ENCODE peak calls at places on chromosomes 13 and 19, in four cellular contexts. Q is GM12878, F is SK-N-SH, L is HCT116. J is an unnamed sample.

GRCh38 chr13:38686635-38687245 is at the start of gene FREM2:
- DNase-seq in Q (no peak), F (no peak), L (no peak), J (no peak)

GRCh38 chr13:109355875-109356428 is 430.4 kb downstream of the IRS2 start:
- DNase-seq in Q (no peak), F (no peak), L (no peak), J (no peak)

GRCh38 chr13:32443111-32443510 is 15.2 kb upstream of the N4BP2L1 start:
- DNase-seq in Q (peak; percentile 60), F (peak; percentile 38), L (peak; percentile 2), J (peak; percentile 23)

GRCh38 chr19:990119-990571 is 6.0 kb downstream of the WDR18 start:
- DNase-seq in Q (no peak), F (no peak), L (no peak), J (no peak)

GRCh38 chr19:42114412-42114811 is 17.8 kb downstream of the POU2F2 start:
- DNase-seq in Q (peak; percentile 50), F (no peak), L (no peak), J (no peak)

GRCh38 chr13:98576963-98577822 is at the start of gene STK24:
- DNase-seq in Q (no peak), F (peak; percentile 97), L (no peak), J (peak; percentile 74)

GRCh38 chr13:30884543-30884942 is 21.5 kb upstream of the MEDAG start:
- DNase-seq in Q (no peak), F (no peak), L (no peak), J (no peak)

GRCh38 chr13:111033172-111034133 is 81.7 kb upstream of the ARHGEF7 start:
- DNase-seq in Q (no peak), F (no peak), L (no peak), J (no peak)

GRCh38 chr13:112066624-112067004 is 335 bp upstream of the SOX1 start:
- DNase-seq in Q (no peak), F (peak; percentile 49), L (no peak), J (no peak)

GRCh38 chr19:44455100-44455499 is 6.8 kb upstream of the ZNF229 start:
- DNase-seq in Q (no peak), F (no peak), L (no peak), J (no peak)

GRCh38 chr13:30898721-30899188 is 7.3 kb upstream of the MEDAG start:
- DNase-seq in Q (no peak), F (no peak), L (no peak), J (peak; percentile 98)

GRCh38 chr13:84400711-84401110 is 518.4 kb upstream of the SLITRK1 start:
- DNase-seq in Q (no peak), F (no peak), L (no peak), J (peak; percentile 82)

GRCh38 chr19:45076029-45076850 is at the start of gene ZNF296:
- DNase-seq in Q (no peak), F (no peak), L (peak; percentile 75), J (no peak)

GRCh38 chr19:43476606-43477005 is 11.2 kb upstream of the LYPD3 start:
- DNase-seq in Q (no peak), F (no peak), L (no peak), J (peak; percentile 94)

GRCh38 chr13:64446372-64446771 is 2783.8 kb downstream of the PCDH9 start:
- DNase-seq in Q (no peak), F (peak; percentile 7), L (peak; percentile 3), J (no peak)

GRCh38 chr13:23020246-23020843 is 160.4 kb upstream of the SGCG start:
- DNase-seq in Q (peak; percentile 34), F (peak; percentile 38), L (peak; percentile 61), J (peak; percentile 57)

GRCh38 chr13:34064456-34065205 is 246.7 kb downstream of the RFC3 start:
- DNase-seq in Q (no peak), F (no peak), L (no peak), J (no peak)

GRCh38 chr13:50079278-50080157 is 64.3 kb downstream of the KCNRG start:
- DNase-seq in Q (no peak), F (no peak), L (no peak), J (no peak)

GRCh38 chr19:13029893-13030292 is 34.6 kb downstream of the NFIX start:
- DNase-seq in Q (no peak), F (no peak), L (no peak), J (no peak)

GRCh38 chr13:74681891-74682290 is 547.7 kb upstream of the KLF12 start:
- DNase-seq in Q (no peak), F (no peak), L (no peak), J (no peak)

GRCh38 chr13:25882732-25883357 is 169.0 kb downstream of the SHISA2 start:
- DNase-seq in Q (no peak), F (peak; percentile 15), L (no peak), J (no peak)

GRCh38 chr13:59478908-59479307 is 684.8 kb downstream of the DIAPH3 start:
- DNase-seq in Q (no peak), F (no peak), L (no peak), J (no peak)

GRCh38 chr19:29211562-29212416 is 1.2 kb downstream of the UQCRFS1 start:
- DNase-seq in Q (no peak), F (peak; percentile 14), L (no peak), J (peak; percentile 12)

GRCh38 chr19:13410946-13411345 is 95.3 kb downstream of the CACNA1A start:
- DNase-seq in Q (no peak), F (no peak), L (no peak), J (no peak)

GRCh38 chr19:29757551-29757950 is 42.5 kb upstream of the C19orf12 start:
- DNase-seq in Q (no peak), F (no peak), L (no peak), J (no peak)

GRCh38 chr19:45406165-45406956 is at the start of gene POLR1G:
- DNase-seq in Q (peak; percentile 80), F (peak; percentile 90), L (peak; percentile 79), J (peak; percentile 75)

DNA sequence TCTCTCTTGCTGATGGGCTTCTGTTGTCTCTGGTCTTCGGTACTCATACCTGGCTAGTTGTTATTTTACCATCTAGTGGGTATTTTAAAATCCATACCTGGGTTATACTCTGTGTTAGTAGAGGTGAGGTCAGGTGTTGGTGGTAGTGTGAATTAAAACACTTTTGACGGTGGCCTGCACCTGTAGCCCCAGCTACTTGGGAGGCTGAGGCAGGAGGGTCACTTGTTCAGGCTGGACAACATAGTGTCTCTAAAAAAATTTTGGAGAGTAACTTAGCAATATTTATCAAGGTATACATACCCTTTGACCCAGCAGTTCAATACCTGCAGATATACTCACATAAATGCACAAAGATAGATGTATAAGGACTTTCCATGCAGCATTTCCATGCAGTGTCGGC is 55.4 kb downstream of the GSX1 start:
- DNase-seq in Q (no peak), F (no peak), L (no peak), J (no peak)
- TF ChIP-seq RAD21 in Q (no peak), F (no peak), L (no peak), J (no peak)

GRCh38 chr19:3192684-3193083 is 7.0 kb downstream of the NCLN start:
- DNase-seq in Q (no peak), F (no peak), L (no peak), J (no peak)

GRCh38 chr19:3194703-3195087 is 9.0 kb downstream of the NCLN start:
- DNase-seq in Q (no peak), F (no peak), L (no peak), J (no peak)

GRCh38 chr19:3193256-3194062 is 7.7 kb downstream of the NCLN start:
- DNase-seq in Q (no peak), F (no peak), L (no peak), J (no peak)

GRCh38 chr19:3192228-3192635 is 6.5 kb downstream of the NCLN start:
- DNase-seq in Q (no peak), F (no peak), L (no peak), J (no peak)

GRCh38 chr19:3194063-3194702 is 8.5 kb downstream of the NCLN start:
- DNase-seq in Q (no peak), F (peak; percentile 67), L (no peak), J (no peak)
- H3K9ac ChIP-seq in Q (no peak overlapping the region), F (no peak overlapping the region), L (no peak overlapping the region), J (no peak overlapping the region)

GRCh38 chr13:114077121-114077937 is 55.1 kb downstream of the RASA3 start:
- DNase-seq in Q (no peak), F (no peak), L (no peak), J (no peak)

GRCh38 chr13:114079601-114080536 is 52.6 kb downstream of the RASA3 start:
- DNase-seq in Q (no peak), F (no peak), L (no peak), J (no peak)

GRCh38 chr13:114076329-114076761 is 56.1 kb downstream of the RASA3 start:
- DNase-seq in Q (no peak), F (no peak), L (no peak), J (no peak)

GRCh38 chr13:114078501-114079451 is 53.6 kb downstream of the RASA3 start:
- DNase-seq in Q (no peak), F (no peak), L (no peak), J (peak; percentile 84)

DNA sequence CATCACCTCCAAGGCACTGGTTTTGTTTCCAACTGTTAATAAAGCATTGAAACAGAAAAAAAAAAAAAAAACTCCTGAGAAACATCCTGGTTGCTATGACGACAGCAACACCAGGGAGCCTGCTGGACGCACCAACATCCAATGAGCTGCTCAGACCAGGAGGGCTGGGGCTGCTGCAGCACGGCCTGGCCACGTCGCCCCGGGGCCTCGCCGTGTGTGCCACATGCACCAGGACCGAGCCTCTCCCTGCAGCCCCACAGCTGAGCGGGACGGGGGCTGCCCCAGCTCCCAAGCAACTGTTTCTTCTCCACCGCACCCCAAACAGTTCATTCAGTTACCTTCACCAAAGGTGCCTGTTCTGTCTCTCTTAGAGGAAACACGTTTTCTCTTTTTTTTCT is 54.5 kb downstream of the RASA3 start:
- DNase-seq in Q (no peak), F (peak; percentile 99), L (no peak), J (peak; percentile 40)
- TF ChIP-seq RAD21 in Q (no peak), F (no peak), L (no peak), J (no peak)

GRCh38 chr19:49490287-49491029 is 3.0 kb downstream of the RPL13A start:
- DNase-seq in Q (no peak), F (no peak), L (no peak), J (no peak)
- H3K9ac ChIP-seq in Q (peak overlapping the region; percentile 95), F (peak overlapping the region; percentile 98), L (peak overlapping the region; percentile 100), J (peak overlapping the region; percentile 24)

GRCh38 chr13:73223372-73223781 is 164.6 kb downstream of the KLF5 start:
- DNase-seq in Q (peak; percentile 34), F (no peak), L (no peak), J (no peak)
- TF ChIP-seq RAD21 in Q (no peak), F (no peak), L (no peak), J (no peak)

J was measured in IMR-90.